ENCODE peak calls at places on chromosome 12, in eight cellular contexts. G, X, U, P, T, A, W and K are unnamed samples.

GRCh38 chr12:12720637-12721250 is 3.6 kb downstream of the CDKN1B start:
- DNase-seq in G (no peak), X (no peak), U (no peak), P (no peak), T (no peak), A (no peak), W (no peak), K (no peak)

GRCh38 chr12:14892726-14893442 is 7.2 kb upstream of the MGP start:
- DNase-seq in G (no peak), X (no peak), U (no peak), P (no peak), T (no peak), A (no peak), W (peak), K (no peak)

GRCh38 chr12:43733687-43734086 is 24.9 kb downstream of the PUS7L start:
- DNase-seq in G (no peak), X (no peak), U (no peak), P (no peak), T (no peak), A (no peak), W (no peak), K (no peak)

GRCh38 chr12:89016970-89017778 is 335.1 kb downstream of the DUSP6 start:
- DNase-seq in G (peak), X (peak), U (no peak), P (peak), T (peak), A (peak), W (peak), K (peak)

GRCh38 chr12:27554421-27555186 is 30.6 kb downstream of the PPFIBP1 start:
- DNase-seq in G (peak), X (no peak), U (no peak), P (no peak), T (no peak), A (no peak), W (peak), K (no peak)

GRCh38 chr12:49389092-49389703 is 21.9 kb downstream of the SPATS2 start:
- DNase-seq in G (no peak), X (peak), U (peak), P (peak), T (no peak), A (no peak), W (no peak), K (no peak)

GRCh38 chr12:23885396-23885795 is 64.1 kb downstream of the SOX5 start:
- DNase-seq in G (no peak), X (no peak), U (no peak), P (no peak), T (no peak), A (no peak), W (no peak), K (no peak)

GRCh38 chr12:68349083-68349700 is 17.0 kb upstream of the MDM1 start:
- DNase-seq in G (no peak), X (no peak), U (no peak), P (no peak), T (no peak), A (no peak), W (no peak), K (no peak)

GRCh38 chr12:56188116-56188785 is 1.0 kb downstream of the SMARCC2 start:
- DNase-seq in G (no peak), X (no peak), U (no peak), P (no peak), T (no peak), A (no peak), W (no peak), K (no peak)

GRCh38 chr12:40668095-40668494 is 24.1 kb upstream of the CNTN1 start:
- DNase-seq in G (no peak), X (no peak), U (no peak), P (no peak), T (no peak), A (no peak), W (no peak), K (no peak)

GRCh38 chr12:62537544-62537943 is 70.9 kb downstream of the MON2 start:
- DNase-seq in G (peak), X (no peak), U (no peak), P (no peak), T (no peak), A (no peak), W (peak), K (no peak)

GRCh38 chr12:85834378-85834777 is 1.8 kb downstream of the RASSF9 start:
- DNase-seq in G (peak), X (no peak), U (no peak), P (no peak), T (no peak), A (no peak), W (no peak), K (no peak)

GRCh38 chr12:26010293-26010821 is 51.9 kb downstream of the RASSF8 start:
- DNase-seq in G (peak), X (no peak), U (no peak), P (no peak), T (no peak), A (no peak), W (no peak), K (no peak)

GRCh38 chr12:127270193-127270592 is 996.8 kb upstream of the TMEM132C start:
- DNase-seq in G (peak), X (no peak), U (no peak), P (no peak), T (no peak), A (no peak), W (peak), K (peak)

GRCh38 chr12:116213885-116214527 is 63.5 kb downstream of the MED13L start:
- DNase-seq in G (no peak), X (no peak), U (no peak), P (no peak), T (no peak), A (no peak), W (no peak), K (no peak)

GRCh38 chr12:106126441-106127288 is 12.1 kb downstream of the NUAK1 start:
- DNase-seq in G (peak), X (no peak), U (no peak), P (no peak), T (no peak), A (no peak), W (no peak), K (no peak)

GRCh38 chr12:107411792-107412535 is 273.6 kb upstream of the PWP1 start:
- DNase-seq in G (peak), X (no peak), U (no peak), P (no peak), T (no peak), A (no peak), W (peak), K (no peak)

GRCh38 chr12:108850854-108851573 is 6.4 kb downstream of the SSH1 start:
- DNase-seq in G (no peak), X (no peak), U (no peak), P (no peak), T (no peak), A (no peak), W (peak), K (no peak)